ENCODE peak calls at places on chromosomes 2 and 18, in eight cellular contexts. Z is myocyte; C is occipital lobe; Q is fibroblast of the conjunctiva; I is activated CD4-positive, alpha-beta T cell treated with anti-CD3 and anti-CD28 coated beads, Interleukin-2, amount 50 U/mL, for 1 hour; V is LNCaP clone FGC; R is suprapubic skin; O is HS-27A. U is an unnamed sample.

GRCh38 chr2:62884086-62884485 is 166.5 kb upstream of the OTX1 start:
- DNase-seq in I (no peak), R (no peak), C (no peak), Q (no peak), V (no peak), O (no peak), Z (no peak), U (no peak)

GRCh38 chr2:173402405-173402974 is 47.8 kb downstream of the CDCA7 start:
- DNase-seq in Z (peak), C (peak), R (peak), V (peak), I (peak), Q (peak), O (peak), U (peak)

GRCh38 chr2:85430780-85431601 is 12.5 kb downstream of the SH2D6 start:
- DNase-seq in C (peak), I (no peak), R (no peak), V (no peak), O (no peak), Z (peak), Q (no peak), U (no peak)

GRCh38 chr2:129726271-129726670 is 253.2 kb upstream of the RAB6C start:
- DNase-seq in Z (no peak), C (no peak), Q (no peak), O (no peak), V (no peak), I (no peak), R (peak), U (no peak)

GRCh38 chr2:134515137-134515536 is 203.7 kb downstream of the TMEM163 start:
- DNase-seq in Q (no peak), I (no peak), Z (no peak), O (no peak), C (no peak), R (no peak), V (no peak), U (no peak)

GRCh38 chr18:74171910-74172606 is 23.7 kb downstream of the TIMM21 start:
- DNase-seq in V (no peak), Q (no peak), C (no peak), O (no peak), Z (no peak), I (no peak), R (no peak), U (peak)

GRCh38 chr2:159118115-159118858 is 149.8 kb downstream of the TANC1 start:
- DNase-seq in Z (peak), R (peak), V (peak), O (peak), I (peak), C (peak), Q (peak), U (peak)

GRCh38 chr18:32439802-32440201 is 30.9 kb downstream of the GAREM1 start:
- DNase-seq in O (no peak), C (no peak), Q (no peak), I (no peak), R (no peak), V (no peak), Z (no peak), U (no peak)

GRCh38 chr2:158610059-158610458 is 153.3 kb downstream of the PKP4 start:
- DNase-seq in Z (no peak), R (no peak), C (no peak), O (no peak), Q (no peak), V (no peak), I (no peak), U (peak)

GRCh38 chr18:48785091-48785614 is 165.6 kb downstream of the SMAD7 start:
- DNase-seq in R (no peak), C (no peak), O (no peak), I (no peak), Z (no peak), Q (no peak), V (no peak), U (no peak)

GRCh38 chr2:109144271-109144670 is 15.3 kb downstream of the SH3RF3 start:
- DNase-seq in V (no peak), I (peak), C (no peak), O (no peak), Z (no peak), Q (no peak), R (no peak), U (no peak)

GRCh38 chr2:67446504-67446911 is 49.4 kb downstream of the ETAA1 start:
- DNase-seq in V (peak), R (no peak), Z (peak), Q (no peak), C (no peak), I (no peak), O (no peak), U (peak)

GRCh38 chr2:172817411-172817810 is 81.8 kb downstream of the RAPGEF4 start:
- DNase-seq in R (no peak), V (no peak), C (no peak), I (no peak), Q (no peak), Z (no peak), O (no peak), U (no peak)

GRCh38 chr2:88690591-88691338 is 708 bp upstream of the RPIA start:
- DNase-seq in Z (no peak), R (no peak), O (no peak), C (no peak), I (peak), Q (no peak), V (no peak), U (peak)

GRCh38 chr2:40243581-40243980 is 208.3 kb downstream of the SLC8A1 start:
- DNase-seq in R (no peak), I (no peak), C (no peak), O (no peak), Q (no peak), V (no peak), Z (peak), U (peak)

GRCh38 chr2:70083344-70084156 is 3.7 kb upstream of the PCBP1 start:
- DNase-seq in O (no peak), Z (no peak), V (no peak), Q (no peak), I (peak), C (no peak), R (no peak), U (no peak)

GRCh38 chr2:79453918-79454317 is 58.9 kb upstream of the CTNNA2 start:
- DNase-seq in C (no peak), I (no peak), Z (no peak), Q (no peak), V (peak), R (no peak), O (no peak), U (peak)

U was measured in choroid plexus epithelial cell.